ENCODE peak calls at places on chromosomes 5 and 9, in ten cellular contexts. J is transverse colon, E is mesendoderm, W is GM23338, V is fibroblast of lung, G is PC-9, A is K562, H is neural progenitor cell, Z is BJ, Q is ascending aorta. L is an unnamed sample.
A peak's percentile ranks its signal among the peaks of the same experiment; 100 is the strongest.

GRCh38 chr5:138338411-138339085 is 482 bp downstream of the FAM53C start:
- DNase-seq in J (no peak), E (peak; percentile 43), W (no peak), V (no peak), G (no peak), A (peak; percentile 89), H (no peak), Z (no peak), Q (no peak), L (no peak)

GRCh38 chr9:7028591-7028990 is 270.8 kb downstream of the KDM4C start:
- DNase-seq in J (no peak), E (no peak), W (no peak), V (no peak), G (no peak), A (no peak), H (no peak), Z (no peak), Q (no peak), L (no peak)

GRCh38 chr5:58940446-58940845 is 357.6 kb downstream of the RAB3C start:
- DNase-seq in J (no peak), E (no peak), W (no peak), V (peak; percentile 85), G (no peak), A (no peak), H (no peak), Z (no peak), Q (no peak), L (no peak)

GRCh38 chr5:150217041-150217440 is 27.2 kb downstream of the SLC6A7 start:
- DNase-seq in J (peak; percentile 54), E (no peak), W (no peak), V (no peak), G (no peak), A (no peak), H (no peak), Z (no peak), Q (no peak), L (no peak)

GRCh38 chr5:72107874-72108199 is 562 bp downstream of the MAP1B start:
- DNase-seq in J (no peak), E (peak; percentile 70), W (peak; percentile 63), V (no peak), G (peak; percentile 51), A (peak; percentile 48), H (peak; percentile 64), Z (no peak), Q (no peak), L (peak; percentile 74)

GRCh38 chr5:62111428-62111827 is 194.6 kb upstream of the KIF2A start:
- DNase-seq in J (no peak), E (no peak), W (no peak), V (no peak), G (no peak), A (no peak), H (no peak), Z (no peak), Q (no peak), L (no peak)

GRCh38 chr5:140554454-140554853 is 2.8 kb downstream of the SRA1 start:
- DNase-seq in J (no peak), E (no peak), W (no peak), V (peak; percentile 58), G (no peak), A (peak; percentile 34), H (no peak), Z (no peak), Q (no peak), L (no peak)

GRCh38 chr5:96080557-96080956 is 118.9 kb upstream of the ELL2 start:
- DNase-seq in J (no peak), E (peak; percentile 76), W (no peak), V (peak; percentile 69), G (no peak), A (no peak), H (no peak), Z (peak; percentile 26), Q (no peak), L (no peak)

DNA sequence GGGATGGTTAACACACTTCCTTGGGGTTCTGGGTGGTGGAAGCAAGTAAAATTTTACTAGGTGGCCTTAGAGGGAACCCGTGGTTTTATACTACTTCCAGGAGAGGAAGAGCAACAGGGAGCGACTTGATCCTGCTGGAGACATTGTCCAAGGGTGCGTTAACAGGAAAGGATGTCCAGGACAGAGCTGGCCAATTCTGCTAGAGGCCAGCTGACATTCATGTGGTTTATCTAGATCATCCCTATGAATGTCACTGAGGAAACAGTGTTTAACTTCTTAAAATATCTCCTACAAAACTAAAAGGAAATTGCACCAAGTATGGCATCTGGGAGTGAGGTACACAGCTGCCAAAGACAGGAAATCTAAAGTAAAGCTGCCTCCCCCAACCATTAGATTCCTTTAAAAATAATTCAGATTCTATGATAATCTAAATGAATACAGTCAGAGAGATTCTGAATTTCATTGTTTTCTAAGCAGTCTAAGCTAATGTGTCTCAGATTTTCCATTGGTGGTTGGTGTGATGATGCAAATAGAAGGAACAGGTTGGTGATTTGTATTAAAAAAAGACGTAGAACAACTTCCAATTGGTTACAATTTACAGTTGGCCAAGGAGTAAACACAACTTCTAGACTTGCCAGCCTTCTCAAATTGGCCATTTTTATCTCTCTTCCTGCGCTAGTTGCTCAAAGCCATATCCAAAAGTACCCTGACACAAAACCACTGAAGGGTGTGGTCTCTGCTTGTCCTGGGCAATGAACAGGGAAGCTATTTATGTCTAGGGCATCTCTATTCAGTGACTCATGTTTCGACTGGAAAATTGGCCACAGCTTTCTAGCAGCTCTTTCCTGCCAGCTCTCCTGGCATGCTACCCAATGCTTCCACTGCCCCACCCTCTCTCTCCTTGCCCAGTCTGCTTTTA is 574.7 kb upstream of the MEF2C start:
- DNase-seq in J (no peak), E (no peak), W (no peak), V (peak; percentile 78), G (peak; percentile 53), A (no peak), H (no peak), Z (peak; percentile 16), Q (peak; percentile 9), L (no peak)
- H3K4me3 ChIP-seq in J (no peak overlapping the region), E (no peak overlapping the region), W (no peak overlapping the region), V (no peak overlapping the region), G (no peak overlapping the region), A (no peak overlapping the region), H (no peak overlapping the region), Z (no peak overlapping the region), Q (no peak overlapping the region), L (no peak overlapping the region)

DNA sequence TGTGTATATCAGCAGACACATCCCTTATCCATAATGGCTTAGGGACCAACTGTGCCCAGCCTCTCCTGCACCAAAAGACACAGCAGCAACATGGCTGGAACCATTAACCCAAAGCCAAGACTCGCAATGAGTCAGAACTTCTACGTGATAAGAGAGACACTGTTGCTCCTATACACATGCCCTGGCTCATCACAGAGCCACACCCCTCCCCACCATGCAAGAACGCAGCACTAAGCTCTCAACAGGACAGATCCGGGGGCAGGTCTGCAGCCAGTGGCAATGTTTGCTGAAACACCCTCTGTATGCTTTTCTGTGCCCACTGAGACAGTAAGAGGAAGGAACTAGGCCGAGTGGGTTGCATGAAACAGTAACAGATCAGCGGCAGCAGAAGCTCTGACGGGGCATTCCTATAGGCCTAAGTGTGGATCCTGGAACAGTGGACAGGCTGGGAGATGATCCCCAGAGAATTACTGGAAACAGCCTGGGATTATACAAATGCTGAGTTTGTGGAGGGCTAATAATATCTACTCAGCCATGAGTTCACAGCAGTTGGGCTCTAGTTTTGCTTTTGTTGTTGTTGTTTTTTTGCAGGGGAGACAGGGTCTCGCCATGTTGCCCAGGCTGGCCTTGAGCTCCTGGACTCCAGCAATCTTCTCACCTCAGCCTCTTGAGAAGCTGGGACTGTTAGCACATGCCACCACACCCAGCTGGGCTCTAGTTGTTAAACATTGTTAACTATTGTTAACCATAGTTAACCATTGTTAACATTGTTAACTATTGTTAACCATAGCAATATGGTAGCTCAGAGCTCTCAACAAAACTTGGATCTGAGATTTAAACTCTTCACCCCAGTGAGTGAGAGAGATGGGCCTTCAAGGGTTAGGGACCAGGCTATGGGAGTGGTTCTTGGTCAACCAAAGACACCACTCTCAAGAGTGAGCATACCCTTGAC is 41.0 kb downstream of the B4GALT1 start:
- DNase-seq in J (no peak), E (no peak), W (no peak), V (peak; percentile 33), G (no peak), A (no peak), H (no peak), Z (no peak), Q (no peak), L (no peak)
- H3K36me3 ChIP-seq in J (no peaks in the 10 kb centered on the region), E (no peaks in the 10 kb centered on the region), W (no peaks in the 10 kb centered on the region), V (peaks cover 8% of the 10 kb centered on the region), G (no peaks in the 10 kb centered on the region), A (peaks cover 39% of the 10 kb centered on the region), H (no peaks in the 10 kb centered on the region), Z (peaks cover 27% of the 10 kb centered on the region), Q (peaks cover 54% of the 10 kb centered on the region), L (peaks cover 1% of the 10 kb centered on the region)

DNA sequence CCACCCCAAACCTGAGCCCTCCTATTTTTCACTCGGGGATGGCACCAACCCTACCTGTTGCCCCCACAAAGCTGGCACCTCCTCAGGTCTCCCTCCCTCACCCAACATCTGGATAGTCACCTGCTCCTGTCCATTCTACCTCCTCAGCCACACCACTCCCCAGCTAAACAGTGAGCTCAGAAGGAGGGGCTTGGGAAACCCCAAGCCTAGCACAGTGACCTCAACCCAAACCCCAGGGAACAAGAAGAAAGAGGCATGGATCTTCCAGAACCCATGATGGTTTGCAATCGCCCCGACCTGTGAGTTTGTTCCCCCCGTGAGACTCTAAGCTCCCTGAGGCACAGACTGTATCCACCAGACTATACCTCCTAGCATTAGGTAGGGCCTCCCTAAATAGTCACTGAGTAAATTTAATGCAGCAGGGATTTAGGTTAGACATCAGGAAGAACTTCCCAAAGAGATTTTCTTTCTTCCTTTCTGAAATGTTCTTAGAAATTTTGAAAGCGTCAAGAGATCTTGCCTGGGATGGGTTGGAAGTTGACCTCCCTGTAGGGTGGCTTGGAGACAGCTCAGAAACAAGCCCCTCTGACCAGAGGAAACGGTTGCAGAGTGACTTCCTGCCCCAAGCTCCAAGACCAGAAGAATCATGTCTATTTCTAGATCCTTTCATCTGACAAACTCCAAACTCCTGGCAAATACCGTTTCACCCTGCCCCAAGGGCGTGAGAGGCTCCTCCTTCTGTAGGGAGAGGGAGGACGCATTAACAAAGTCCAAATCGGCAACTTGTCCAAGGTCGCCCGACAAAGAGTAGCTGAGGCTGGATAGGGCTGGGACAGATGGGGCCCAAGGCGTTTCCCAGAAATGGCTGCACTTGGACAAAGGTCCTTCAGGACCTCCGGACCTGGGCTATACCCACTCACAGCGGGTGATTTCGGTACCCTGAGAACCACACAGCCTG is 4.1 kb downstream of the FIBCD1 start:
- DNase-seq in J (no peak), E (no peak), W (no peak), V (peak; percentile 31), G (no peak), A (peak; percentile 69), H (no peak), Z (no peak), Q (no peak), L (no peak)
- H3K27me3 ChIP-seq in J (peaks cover 87% of the 10 kb centered on the region), E (peaks cover 4% of the 10 kb centered on the region), W (peaks cover 31% of the 10 kb centered on the region), V (no peaks in the 10 kb centered on the region), G (peaks cover 10% of the 10 kb centered on the region), A (peaks cover 95% of the 10 kb centered on the region), H (peaks cover 36% of the 10 kb centered on the region), Z (no peaks in the 10 kb centered on the region), Q (peaks cover 28% of the 10 kb centered on the region), L (peaks cover 26% of the 10 kb centered on the region)

DNA sequence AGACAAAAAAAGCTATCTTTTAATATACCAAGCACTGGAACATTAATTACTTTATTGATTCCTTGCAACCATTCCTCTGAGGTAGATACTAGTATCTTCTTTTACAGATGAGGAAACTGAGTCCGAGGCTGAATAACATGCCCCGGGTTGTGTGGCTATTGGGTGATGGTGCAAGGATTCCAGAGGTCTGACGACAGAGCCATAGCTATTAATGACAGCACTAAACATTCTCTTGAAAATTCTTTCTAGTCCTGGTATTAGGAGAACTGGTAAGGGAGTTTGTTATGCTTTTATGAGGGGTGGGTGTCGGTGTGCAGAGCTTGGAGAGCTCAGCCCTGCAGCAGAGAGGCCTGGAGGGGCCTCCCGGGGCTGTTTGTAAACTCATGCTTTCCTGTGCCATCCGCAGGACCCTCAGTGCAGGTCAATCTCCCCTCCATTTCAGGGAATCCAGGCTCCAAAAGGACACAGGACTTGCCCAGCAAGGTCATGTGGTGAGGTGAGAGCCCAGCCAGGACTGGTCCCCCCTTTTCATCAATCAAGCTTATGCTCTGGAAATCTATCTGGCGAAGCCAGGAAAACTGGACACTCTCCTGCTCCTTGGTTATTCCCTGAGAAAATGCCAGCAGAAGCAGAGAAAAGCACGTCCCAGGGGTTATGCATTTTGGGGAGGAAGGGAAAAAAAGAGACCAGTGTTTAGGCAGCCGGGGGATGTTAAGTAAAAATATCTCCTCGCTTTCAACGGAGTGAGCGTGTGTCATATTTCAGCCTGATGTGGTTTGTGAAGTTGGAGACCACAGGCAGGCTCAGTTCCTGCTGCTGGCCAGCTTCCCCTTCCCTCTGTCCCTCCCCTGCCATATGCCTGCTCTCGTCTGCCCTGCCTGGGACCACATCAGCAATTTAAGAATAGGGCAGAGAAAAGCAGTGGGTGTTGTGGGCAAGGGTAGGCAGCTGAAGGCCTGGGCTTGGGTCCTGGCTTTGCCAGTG is 3.7 kb downstream of the GSN start:
- DNase-seq in J (no peak), E (no peak), W (no peak), V (peak; percentile 84), G (no peak), A (no peak), H (no peak), Z (peak; percentile 76), Q (no peak), L (no peak)
- H3K4me3 ChIP-seq in J (no peak overlapping the region), E (no peak overlapping the region), W (no peak overlapping the region), V (peak overlapping the region; percentile 18), G (no peak overlapping the region), A (no peak overlapping the region), H (no peak overlapping the region), Z (peak overlapping the region; percentile 18), Q (peak overlapping the region; percentile 90), L (no peak overlapping the region)

L was measured in H7.